ENCODE peak calls at places on chromosomes 7 and 10, in seven cellular contexts. One of them, this sample, is unnamed.
A peak's percentile ranks its signal among the peaks of the same experiment; 100 is the strongest.

GRCh38 chr7:75054744-75055527 is 18.7 kb downstream of the RCC1L start:
- DNase-seq in activated CD4-positive, alpha-beta T cell treated with anti-CD3 and anti-CD28 coated beads for 1 hour: no peak
- DNase-seq in activated naive CD8-positive, alpha-beta T cell treated with anti-CD3 and anti-CD28 coated beads, Interleukin-2, amount 10 ng/mL, durations not matched to agents 7 days and 5 days: no peak
- DNase-seq in amygdala: peak; percentile 56
- DNase-seq in colonic mucosa: peak; percentile 33
- DNase-seq in substantia nigra: peak; percentile 34
- DNase-seq in LoVo: no peak
- DNase-seq in this sample: no peak

GRCh38 chr7:48084727-48085432 is 4.2 kb upstream of the UPP1 start:
- DNase-seq in amygdala: no peak
- DNase-seq in colonic mucosa: peak; percentile 57
- DNase-seq in activated CD4-positive, alpha-beta T cell treated with anti-CD3 and anti-CD28 coated beads for 1 hour: peak; percentile 56
- DNase-seq in LoVo: peak; percentile 94
- DNase-seq in substantia nigra: no peak
- DNase-seq in activated naive CD8-positive, alpha-beta T cell treated with anti-CD3 and anti-CD28 coated beads, Interleukin-2, amount 10 ng/mL, durations not matched to agents 7 days and 5 days: peak; percentile 57
- DNase-seq in this sample: peak; percentile 60

GRCh38 chr7:2272031-2272430 is 30.0 kb downstream of the NUDT1 start:
- DNase-seq in amygdala: no peak
- DNase-seq in activated CD4-positive, alpha-beta T cell treated with anti-CD3 and anti-CD28 coated beads for 1 hour: no peak
- DNase-seq in LoVo: no peak
- DNase-seq in substantia nigra: no peak
- DNase-seq in activated naive CD8-positive, alpha-beta T cell treated with anti-CD3 and anti-CD28 coated beads, Interleukin-2, amount 10 ng/mL, durations not matched to agents 7 days and 5 days: no peak
- DNase-seq in colonic mucosa: no peak
- DNase-seq in this sample: no peak

GRCh38 chr10:122154733-122155366 is 116.2 kb upstream of the BTBD16 start:
- DNase-seq in activated CD4-positive, alpha-beta T cell treated with anti-CD3 and anti-CD28 coated beads for 1 hour: no peak
- DNase-seq in substantia nigra: peak; percentile 69
- DNase-seq in colonic mucosa: no peak
- DNase-seq in activated naive CD8-positive, alpha-beta T cell treated with anti-CD3 and anti-CD28 coated beads, Interleukin-2, amount 10 ng/mL, durations not matched to agents 7 days and 5 days: no peak
- DNase-seq in LoVo: no peak
- DNase-seq in amygdala: peak; percentile 31
- DNase-seq in this sample: no peak

GRCh38 chr10:22230331-22230833 is 12.6 kb upstream of the EBLN1 start:
- DNase-seq in activated CD4-positive, alpha-beta T cell treated with anti-CD3 and anti-CD28 coated beads for 1 hour: no peak
- DNase-seq in amygdala: no peak
- DNase-seq in LoVo: peak; percentile 54
- DNase-seq in substantia nigra: peak; percentile 25
- DNase-seq in colonic mucosa: peak; percentile 37
- DNase-seq in activated naive CD8-positive, alpha-beta T cell treated with anti-CD3 and anti-CD28 coated beads, Interleukin-2, amount 10 ng/mL, durations not matched to agents 7 days and 5 days: no peak
- DNase-seq in this sample: no peak

GRCh38 chr10:68231106-68231901 is 609 bp downstream of the ATOH7 start:
- DNase-seq in LoVo: peak; percentile 66
- DNase-seq in colonic mucosa: peak; percentile 58
- DNase-seq in substantia nigra: peak; percentile 56
- DNase-seq in activated naive CD8-positive, alpha-beta T cell treated with anti-CD3 and anti-CD28 coated beads, Interleukin-2, amount 10 ng/mL, durations not matched to agents 7 days and 5 days: peak; percentile 69
- DNase-seq in amygdala: peak; percentile 61
- DNase-seq in activated CD4-positive, alpha-beta T cell treated with anti-CD3 and anti-CD28 coated beads for 1 hour: peak; percentile 12
- DNase-seq in this sample: peak; percentile 69

GRCh38 chr7:28065721-28066285 is 114.8 kb downstream of the JAZF1 start:
- DNase-seq in substantia nigra: no peak
- DNase-seq in LoVo: no peak
- DNase-seq in activated naive CD8-positive, alpha-beta T cell treated with anti-CD3 and anti-CD28 coated beads, Interleukin-2, amount 10 ng/mL, durations not matched to agents 7 days and 5 days: no peak
- DNase-seq in colonic mucosa: no peak
- DNase-seq in activated CD4-positive, alpha-beta T cell treated with anti-CD3 and anti-CD28 coated beads for 1 hour: no peak
- DNase-seq in amygdala: no peak
- DNase-seq in this sample: no peak

GRCh38 chr7:144487906-144488305 is 84.4 kb upstream of the NOBOX start:
- DNase-seq in substantia nigra: no peak
- DNase-seq in activated naive CD8-positive, alpha-beta T cell treated with anti-CD3 and anti-CD28 coated beads, Interleukin-2, amount 10 ng/mL, durations not matched to agents 7 days and 5 days: no peak
- DNase-seq in amygdala: no peak
- DNase-seq in colonic mucosa: no peak
- DNase-seq in LoVo: no peak
- DNase-seq in activated CD4-positive, alpha-beta T cell treated with anti-CD3 and anti-CD28 coated beads for 1 hour: no peak
- DNase-seq in this sample: no peak

GRCh38 chr7:9083837-9084236 is 650.4 kb downstream of the NXPH1 start:
- DNase-seq in colonic mucosa: no peak
- DNase-seq in LoVo: no peak
- DNase-seq in amygdala: no peak
- DNase-seq in activated CD4-positive, alpha-beta T cell treated with anti-CD3 and anti-CD28 coated beads for 1 hour: no peak
- DNase-seq in substantia nigra: no peak
- DNase-seq in activated naive CD8-positive, alpha-beta T cell treated with anti-CD3 and anti-CD28 coated beads, Interleukin-2, amount 10 ng/mL, durations not matched to agents 7 days and 5 days: no peak
- DNase-seq in this sample: no peak

GRCh38 chr10:72765051-72765450 is 73.1 kb downstream of the MCU start:
- DNase-seq in activated CD4-positive, alpha-beta T cell treated with anti-CD3 and anti-CD28 coated beads for 1 hour: no peak
- DNase-seq in activated naive CD8-positive, alpha-beta T cell treated with anti-CD3 and anti-CD28 coated beads, Interleukin-2, amount 10 ng/mL, durations not matched to agents 7 days and 5 days: no peak
- DNase-seq in colonic mucosa: no peak
- DNase-seq in substantia nigra: no peak
- DNase-seq in LoVo: no peak
- DNase-seq in amygdala: no peak
- DNase-seq in this sample: no peak

GRCh38 chr10:112832361-112832878 is 117.6 kb upstream of the TCF7L2 start:
- DNase-seq in amygdala: no peak
- DNase-seq in activated naive CD8-positive, alpha-beta T cell treated with anti-CD3 and anti-CD28 coated beads, Interleukin-2, amount 10 ng/mL, durations not matched to agents 7 days and 5 days: no peak
- DNase-seq in substantia nigra: no peak
- DNase-seq in activated CD4-positive, alpha-beta T cell treated with anti-CD3 and anti-CD28 coated beads for 1 hour: no peak
- DNase-seq in LoVo: peak; percentile 26
- DNase-seq in colonic mucosa: no peak
- DNase-seq in this sample: no peak

GRCh38 chr7:128873234-128873633 is 10.6 kb downstream of the ATP6V1F start:
- DNase-seq in colonic mucosa: no peak
- DNase-seq in substantia nigra: no peak
- DNase-seq in amygdala: no peak
- DNase-seq in activated CD4-positive, alpha-beta T cell treated with anti-CD3 and anti-CD28 coated beads for 1 hour: no peak
- DNase-seq in LoVo: no peak
- DNase-seq in activated naive CD8-positive, alpha-beta T cell treated with anti-CD3 and anti-CD28 coated beads, Interleukin-2, amount 10 ng/mL, durations not matched to agents 7 days and 5 days: no peak
- DNase-seq in this sample: no peak

GRCh38 chr7:41148521-41148951 is 554.4 kb downstream of the INHBA start:
- DNase-seq in colonic mucosa: no peak
- DNase-seq in activated CD4-positive, alpha-beta T cell treated with anti-CD3 and anti-CD28 coated beads for 1 hour: no peak
- DNase-seq in LoVo: peak; percentile 88
- DNase-seq in activated naive CD8-positive, alpha-beta T cell treated with anti-CD3 and anti-CD28 coated beads, Interleukin-2, amount 10 ng/mL, durations not matched to agents 7 days and 5 days: no peak
- DNase-seq in amygdala: no peak
- DNase-seq in substantia nigra: no peak
- DNase-seq in this sample: no peak

GRCh38 chr10:131746241-131746711 is 154.5 kb upstream of the PPP2R2D start:
- DNase-seq in LoVo: no peak
- DNase-seq in colonic mucosa: no peak
- DNase-seq in activated CD4-positive, alpha-beta T cell treated with anti-CD3 and anti-CD28 coated beads for 1 hour: no peak
- DNase-seq in amygdala: no peak
- DNase-seq in substantia nigra: no peak
- DNase-seq in activated naive CD8-positive, alpha-beta T cell treated with anti-CD3 and anti-CD28 coated beads, Interleukin-2, amount 10 ng/mL, durations not matched to agents 7 days and 5 days: no peak
- DNase-seq in this sample: no peak

GRCh38 chr10:61140765-61141392 is 196.9 kb upstream of the RHOBTB1 start:
- DNase-seq in activated naive CD8-positive, alpha-beta T cell treated with anti-CD3 and anti-CD28 coated beads, Interleukin-2, amount 10 ng/mL, durations not matched to agents 7 days and 5 days: no peak
- DNase-seq in LoVo: peak; percentile 64
- DNase-seq in colonic mucosa: no peak
- DNase-seq in activated CD4-positive, alpha-beta T cell treated with anti-CD3 and anti-CD28 coated beads for 1 hour: no peak
- DNase-seq in substantia nigra: peak; percentile 21
- DNase-seq in amygdala: peak; percentile 1
- DNase-seq in this sample: peak; percentile 37

GRCh38 chr10:60032723-60033122 is 126.4 kb upstream of the CCDC6 start:
- DNase-seq in activated naive CD8-positive, alpha-beta T cell treated with anti-CD3 and anti-CD28 coated beads, Interleukin-2, amount 10 ng/mL, durations not matched to agents 7 days and 5 days: no peak
- DNase-seq in LoVo: peak; percentile 67
- DNase-seq in amygdala: no peak
- DNase-seq in activated CD4-positive, alpha-beta T cell treated with anti-CD3 and anti-CD28 coated beads for 1 hour: no peak
- DNase-seq in substantia nigra: no peak
- DNase-seq in colonic mucosa: peak; percentile 78
- DNase-seq in this sample: peak; percentile 55

GRCh38 chr10:113844091-113844490 is 9.8 kb downstream of the DCLRE1A start:
- DNase-seq in activated CD4-positive, alpha-beta T cell treated with anti-CD3 and anti-CD28 coated beads for 1 hour: no peak
- DNase-seq in colonic mucosa: no peak
- DNase-seq in amygdala: no peak
- DNase-seq in activated naive CD8-positive, alpha-beta T cell treated with anti-CD3 and anti-CD28 coated beads, Interleukin-2, amount 10 ng/mL, durations not matched to agents 7 days and 5 days: no peak
- DNase-seq in substantia nigra: no peak
- DNase-seq in LoVo: no peak
- DNase-seq in this sample: no peak

GRCh38 chr7:129665013-129665401 is 53.5 kb downstream of the NRF1 start:
- DNase-seq in colonic mucosa: no peak
- DNase-seq in activated CD4-positive, alpha-beta T cell treated with anti-CD3 and anti-CD28 coated beads for 1 hour: no peak
- DNase-seq in LoVo: peak; percentile 74
- DNase-seq in substantia nigra: no peak
- DNase-seq in activated naive CD8-positive, alpha-beta T cell treated with anti-CD3 and anti-CD28 coated beads, Interleukin-2, amount 10 ng/mL, durations not matched to agents 7 days and 5 days: no peak
- DNase-seq in amygdala: no peak
- DNase-seq in this sample: no peak

GRCh38 chr7:110386914-110387313 is 704.0 kb upstream of the LRRN3 start:
- DNase-seq in activated CD4-positive, alpha-beta T cell treated with anti-CD3 and anti-CD28 coated beads for 1 hour: no peak
- DNase-seq in LoVo: peak; percentile 83
- DNase-seq in substantia nigra: no peak
- DNase-seq in amygdala: no peak
- DNase-seq in activated naive CD8-positive, alpha-beta T cell treated with anti-CD3 and anti-CD28 coated beads, Interleukin-2, amount 10 ng/mL, durations not matched to agents 7 days and 5 days: no peak
- DNase-seq in colonic mucosa: no peak
- DNase-seq in this sample: no peak

GRCh38 chr7:155444746-155445145 is 13.2 kb upstream of the EN2 start:
- DNase-seq in colonic mucosa: no peak
- DNase-seq in substantia nigra: no peak
- DNase-seq in amygdala: no peak
- DNase-seq in LoVo: no peak
- DNase-seq in activated CD4-positive, alpha-beta T cell treated with anti-CD3 and anti-CD28 coated beads for 1 hour: no peak
- DNase-seq in activated naive CD8-positive, alpha-beta T cell treated with anti-CD3 and anti-CD28 coated beads, Interleukin-2, amount 10 ng/mL, durations not matched to agents 7 days and 5 days: no peak
- DNase-seq in this sample: no peak

GRCh38 chr7:139035588-139036353 is at the start of gene ZC3HAV1L:
- DNase-seq in amygdala: no peak
- DNase-seq in substantia nigra: no peak
- DNase-seq in activated naive CD8-positive, alpha-beta T cell treated with anti-CD3 and anti-CD28 coated beads, Interleukin-2, amount 10 ng/mL, durations not matched to agents 7 days and 5 days: peak; percentile 74
- DNase-seq in activated CD4-positive, alpha-beta T cell treated with anti-CD3 and anti-CD28 coated beads for 1 hour: no peak
- DNase-seq in colonic mucosa: peak; percentile 68
- DNase-seq in LoVo: peak; percentile 76
- DNase-seq in this sample: peak; percentile 60

This sample was measured in stomach.